ENCODE peak calls at places on chromosomes 6 and 20, in seven cellular contexts. R is iris pigment epithelial cell; A is LoVo; Y is activated T-helper 1 cell treated with anti-CD3 and anti-CD28 coated beads, Interleukin-12 subunit alpha, Interleukin-12 subunit beta, Interleukin-2, Interleukin-4 antibody, amounts not matched to agents 30 ng/mL and 10 ng/mL and 1 ng/mL, durations not matched to agents 14 hours and 24 hours and 36 hours; F is HTR-8/SVneo; M is AG09309; K is NCI-H2029. N is an unnamed sample.

GRCh38 chr6:28603920-28604319 is 78.2 kb downstream of the GPX5 start:
- DNase-seq in R (no peak), Y (no peak), A (no peak), M (no peak), F (no peak), K (no peak), N (no peak)

GRCh38 chr6:89122625-89123024 is 4.8 kb upstream of the SRSF12 start:
- DNase-seq in F (no peak), K (peak), M (no peak), A (peak), R (peak), Y (no peak), N (peak)

GRCh38 chr20:47799116-47799715 is 13.9 kb upstream of the SULF2 start:
- DNase-seq in A (no peak), R (no peak), M (no peak), F (no peak), K (no peak), Y (no peak), N (no peak)

GRCh38 chr6:13098006-13098405 is 230.3 kb downstream of the TBC1D7 start:
- DNase-seq in A (no peak), R (no peak), Y (no peak), K (no peak), M (no peak), F (no peak), N (no peak)

GRCh38 chr20:62236674-62236996 is 1.7 kb upstream of the OSBPL2 start:
- DNase-seq in R (no peak), M (no peak), K (no peak), F (no peak), A (no peak), Y (no peak), N (no peak)

GRCh38 chr6:164108092-164108491 is 693.6 kb downstream of the QKI start:
- DNase-seq in K (no peak), F (no peak), A (no peak), Y (no peak), R (no peak), M (no peak), N (no peak)

GRCh38 chr6:4599924-4600323 is 176.3 kb upstream of the CDYL start:
- DNase-seq in Y (no peak), K (no peak), R (peak), F (peak), M (no peak), A (no peak), N (peak)

GRCh38 chr20:24633521-24633920 is 164.1 kb downstream of the SYNDIG1 start:
- DNase-seq in F (no peak), Y (no peak), K (no peak), R (no peak), A (no peak), M (no peak), N (no peak)

GRCh38 chr6:131694832-131695426 is 6.3 kb downstream of the OR2A4 start:
- DNase-seq in A (peak), F (peak), K (no peak), R (peak), Y (no peak), M (peak), N (peak)

GRCh38 chr20:62606551-62607201 is 35.6 kb upstream of the SLCO4A1 start:
- DNase-seq in K (no peak), M (no peak), R (no peak), Y (no peak), A (no peak), F (no peak), N (no peak)

GRCh38 chr20:35055445-35056276 is 36.9 kb downstream of the TRPC4AP start:
- DNase-seq in F (no peak), R (no peak), Y (no peak), K (no peak), A (no peak), M (peak), N (no peak)

GRCh38 chr6:83006270-83006905 is 59.3 kb downstream of the UBE3D start:
- DNase-seq in A (no peak), M (no peak), R (no peak), Y (no peak), K (no peak), F (no peak), N (no peak)

GRCh38 chr20:64065973-64066341 is 3.0 kb downstream of the TCEA2 start:
- DNase-seq in R (peak), M (peak), F (peak), A (peak), Y (peak), K (no peak), N (peak)

GRCh38 chr6:145091102-145091826 is 644.1 kb downstream of the EPM2A start:
- DNase-seq in F (no peak), Y (no peak), A (no peak), K (no peak), M (no peak), R (no peak), N (no peak)

GRCh38 chr6:153032255-153032882 is 29.9 kb upstream of the MTRF1L start:
- DNase-seq in A (peak), M (peak), R (peak), Y (no peak), K (no peak), F (peak), N (peak)

GRCh38 chr6:156848123-156848522 is 70.9 kb downstream of the ARID1B start:
- DNase-seq in M (no peak), K (no peak), R (no peak), Y (no peak), F (no peak), A (no peak), N (no peak)

GRCh38 chr6:31908791-31909190 is 6.9 kb upstream of the ZBTB12 start:
- DNase-seq in Y (no peak), K (no peak), F (no peak), M (no peak), A (no peak), R (peak), N (no peak)

GRCh38 chr6:163289445-163289844 is 125.1 kb upstream of the QKI start:
- DNase-seq in R (no peak), F (no peak), M (no peak), K (no peak), A (no peak), Y (no peak), N (no peak)

GRCh38 chr6:11392778-11393507 is 144.6 kb upstream of the TMEM170B start:
- DNase-seq in F (no peak), Y (no peak), R (no peak), M (no peak), K (peak), A (peak), N (no peak)

GRCh38 chr6:44498436-44498835 is 110.9 kb downstream of the CDC5L start:
- DNase-seq in F (no peak), Y (no peak), A (no peak), K (no peak), M (no peak), R (no peak), N (no peak)

GRCh38 chr20:6651016-6651415 is 116.5 kb upstream of the BMP2 start:
- DNase-seq in A (peak), K (no peak), R (peak), Y (no peak), F (no peak), M (peak), N (no peak)

GRCh38 chr6:24330137-24330732 is 27.6 kb downstream of the DCDC2 start:
- DNase-seq in K (no peak), Y (no peak), F (no peak), R (peak), A (no peak), M (no peak), N (no peak)

GRCh38 chr20:61949714-61950630 is 115.7 kb downstream of the TAF4 start:
- DNase-seq in M (no peak), A (no peak), R (no peak), F (no peak), K (no peak), Y (no peak), N (no peak)

GRCh38 chr6:85113934-85114582 is 335.8 kb upstream of the NT5E start:
- DNase-seq in R (peak), M (no peak), A (no peak), F (no peak), Y (no peak), K (no peak), N (no peak)

GRCh38 chr20:31822421-31823330 is 3.5 kb downstream of the MYLK2 start:
- DNase-seq in Y (peak), R (peak), M (no peak), F (peak), K (peak), A (peak), N (no peak)

GRCh38 chr6:153117986-153118886 is 12.8 kb downstream of the RGS17 start:
- DNase-seq in R (peak), F (no peak), K (no peak), A (peak), M (peak), Y (no peak), N (peak)

GRCh38 chr6:34200340-34200971 is 36.2 kb upstream of the HMGA1 start:
- DNase-seq in M (no peak), R (no peak), Y (no peak), A (no peak), F (no peak), K (no peak), N (no peak)

GRCh38 chr6:144588674-144589325 is 303.7 kb downstream of the UTRN start:
- DNase-seq in F (no peak), K (no peak), Y (no peak), A (no peak), R (no peak), M (no peak), N (no peak)

GRCh38 chr6:53347921-53348435 is 772 bp downstream of the ELOVL5 start:
- DNase-seq in K (peak), F (peak), M (no peak), Y (peak), R (peak), A (peak), N (no peak)

GRCh38 chr6:169837529-169838250 is 86.3 kb downstream of the ERMARD start:
- DNase-seq in A (no peak), Y (no peak), K (no peak), F (no peak), M (no peak), R (no peak), N (no peak)

GRCh38 chr6:25392372-25392771 is 113.2 kb downstream of the CARMIL1 start:
- DNase-seq in Y (no peak), R (no peak), K (no peak), F (no peak), M (no peak), A (no peak), N (no peak)

GRCh38 chr6:84150680-84151079 is 76.8 kb downstream of the CEP162 start:
- DNase-seq in Y (no peak), F (no peak), R (peak), M (peak), K (no peak), A (no peak), N (no peak)

GRCh38 chr6:132236744-132237143 is 164.5 kb downstream of the MOXD1 start:
- DNase-seq in K (no peak), M (no peak), Y (no peak), F (no peak), R (peak), A (no peak), N (no peak)

GRCh38 chr20:45355685-45356084 is 7.3 kb upstream of the SYS1 start:
- DNase-seq in M (no peak), A (no peak), R (no peak), K (no peak), F (no peak), Y (no peak), N (no peak)

GRCh38 chr6:38610050-38610619 is 29.6 kb downstream of the BTBD9 start:
- DNase-seq in Y (no peak), A (no peak), M (no peak), K (no peak), F (no peak), R (peak), N (no peak)

GRCh38 chr6:41732601-41733348 is 2.6 kb downstream of the TFEB start:
- DNase-seq in R (peak), M (no peak), F (no peak), K (no peak), Y (peak), A (no peak), N (no peak)

N was measured in HCT116.